ENCODE peak calls at places on chromosomes 6 and 20, in six cellular contexts. X is fibroblast of lung; B is dorsolateral prefrontal cortex; U is ovary; V is OCI-LY7; I is activated CD8-positive, alpha-beta memory T cell treated with anti-CD3 and anti-CD28 coated beads, Interleukin-2, amount 10 ng/mL, durations not matched to agents 7 days and 5 days. Y is an unnamed sample.

GRCh38 chr6:32168807-32169206 is 4.4 kb downstream of the EGFL8 start:
- DNase-seq in X (no peak), B (no peak), I (no peak), V (no peak), U (peak; percentile 41), Y (no peak)

GRCh38 chr6:91083226-91083625 is 496.4 kb upstream of the MAP3K7 start:
- DNase-seq in B (no peak), I (no peak), V (no peak), U (no peak), X (peak; percentile 34), Y (no peak)

GRCh38 chr6:125749112-125749863 is at the start of gene HEY2:
- DNase-seq in B (peak; percentile 94), I (peak; percentile 88), X (peak; percentile 78), U (peak; percentile 93), V (peak; percentile 92), Y (peak; percentile 96)

GRCh38 chr6:152167639-152168603 is 360.4 kb downstream of the ESR1 start:
- DNase-seq in V (no peak), I (no peak), U (no peak), X (no peak), B (no peak), Y (no peak)

GRCh38 chr6:71502961-71503360 is 214.3 kb downstream of the OGFRL1 start:
- DNase-seq in B (no peak), U (no peak), X (no peak), I (no peak), V (no peak), Y (no peak)

GRCh38 chr6:137717074-137718073 is 149.7 kb upstream of the TNFAIP3 start:
- DNase-seq in X (no peak), V (no peak), B (no peak), U (no peak), I (peak; percentile 92), Y (no peak)

GRCh38 chr6:74289881-74290280 is 593.9 kb downstream of the CD109 start:
- DNase-seq in U (no peak), V (no peak), I (no peak), B (no peak), X (peak; percentile 90), Y (no peak)

GRCh38 chr20:39271205-39271604 is 309.1 kb downstream of the DHX35 start:
- DNase-seq in X (no peak), B (no peak), V (no peak), U (no peak), I (no peak), Y (no peak)

GRCh38 chr20:9590189-9590588 is 75.8 kb downstream of the LAMP5 start:
- DNase-seq in X (peak; percentile 84), I (no peak), V (no peak), U (no peak), B (no peak), Y (no peak)

GRCh38 chr20:14142171-14142570 is 146.9 kb downstream of the MACROD2 start:
- DNase-seq in B (peak; percentile 47), V (peak; percentile 0), U (no peak), X (peak; percentile 39), I (no peak), Y (peak; percentile 57)

GRCh38 chr6:35181313-35181932 is 32.3 kb upstream of the SCUBE3 start:
- DNase-seq in B (no peak), I (no peak), X (peak; percentile 78), U (no peak), V (no peak), Y (no peak)

GRCh38 chr6:85360794-85361642 is 88.9 kb upstream of the NT5E start:
- DNase-seq in V (no peak), U (no peak), I (no peak), X (peak; percentile 98), B (no peak), Y (no peak)

Y was measured in glutamatergic neuron.